ENCODE peak calls at places on chromosomes 11 and 22, in six cellular contexts. One of them, this sample, is unnamed.

GRCh38 chr11:64796757-64797541 is 6.1 kb downstream of the MAP4K2 start:
- DNase-seq in Peyer's patch: no peak
- DNase-seq in activated naive CD4-positive, alpha-beta T cell treated with anti-CD3 and anti-CD28 coated beads, Interleukin-2, amount 10 ng/mL, durations not matched to agents 7 days and 5 days: no peak
- DNase-seq in H54: no peak
- DNase-seq in non-pigmented ciliary epithelial cell: no peak
- DNase-seq in GM13977: no peak
- DNase-seq in this sample: no peak

GRCh38 chr22:17896552-17896951 is 122.3 kb upstream of the BID start:
- DNase-seq in non-pigmented ciliary epithelial cell: no peak
- DNase-seq in Peyer's patch: no peak
- DNase-seq in GM13977: no peak
- DNase-seq in activated naive CD4-positive, alpha-beta T cell treated with anti-CD3 and anti-CD28 coated beads, Interleukin-2, amount 10 ng/mL, durations not matched to agents 7 days and 5 days: no peak
- DNase-seq in H54: no peak
- DNase-seq in this sample: peak; percentile 19

GRCh38 chr22:28112548-28113043 is 193.5 kb upstream of the PITPNB start:
- DNase-seq in non-pigmented ciliary epithelial cell: no peak
- DNase-seq in GM13977: peak; percentile 12
- DNase-seq in H54: no peak
- DNase-seq in Peyer's patch: no peak
- DNase-seq in activated naive CD4-positive, alpha-beta T cell treated with anti-CD3 and anti-CD28 coated beads, Interleukin-2, amount 10 ng/mL, durations not matched to agents 7 days and 5 days: no peak
- DNase-seq in this sample: peak; percentile 60

GRCh38 chr11:65206441-65206841 is 24.7 kb downstream of the CAPN1 start:
- DNase-seq in Peyer's patch: no peak
- DNase-seq in activated naive CD4-positive, alpha-beta T cell treated with anti-CD3 and anti-CD28 coated beads, Interleukin-2, amount 10 ng/mL, durations not matched to agents 7 days and 5 days: no peak
- DNase-seq in GM13977: no peak
- DNase-seq in non-pigmented ciliary epithelial cell: no peak
- DNase-seq in H54: no peak
- DNase-seq in this sample: no peak

GRCh38 chr11:14789879-14790484 is 102.0 kb downstream of the CYP2R1 start:
- DNase-seq in H54: no peak
- DNase-seq in activated naive CD4-positive, alpha-beta T cell treated with anti-CD3 and anti-CD28 coated beads, Interleukin-2, amount 10 ng/mL, durations not matched to agents 7 days and 5 days: no peak
- DNase-seq in Peyer's patch: no peak
- DNase-seq in GM13977: no peak
- DNase-seq in non-pigmented ciliary epithelial cell: no peak
- DNase-seq in this sample: no peak

GRCh38 chr22:28983788-28984441 is 77.7 kb downstream of the C22orf31 start:
- DNase-seq in Peyer's patch: no peak
- DNase-seq in H54: no peak
- DNase-seq in activated naive CD4-positive, alpha-beta T cell treated with anti-CD3 and anti-CD28 coated beads, Interleukin-2, amount 10 ng/mL, durations not matched to agents 7 days and 5 days: no peak
- DNase-seq in GM13977: no peak
- DNase-seq in non-pigmented ciliary epithelial cell: no peak
- DNase-seq in this sample: peak; percentile 73

GRCh38 chr22:38110863-38111852 is 674 bp upstream of the BAIAP2L2 start:
- DNase-seq in GM13977: no peak
- DNase-seq in non-pigmented ciliary epithelial cell: no peak
- DNase-seq in activated naive CD4-positive, alpha-beta T cell treated with anti-CD3 and anti-CD28 coated beads, Interleukin-2, amount 10 ng/mL, durations not matched to agents 7 days and 5 days: no peak
- DNase-seq in H54: no peak
- DNase-seq in Peyer's patch: no peak
- DNase-seq in this sample: no peak

GRCh38 chr11:10426475-10426874 is 28.6 kb upstream of the AMPD3 start:
- DNase-seq in activated naive CD4-positive, alpha-beta T cell treated with anti-CD3 and anti-CD28 coated beads, Interleukin-2, amount 10 ng/mL, durations not matched to agents 7 days and 5 days: no peak
- DNase-seq in H54: no peak
- DNase-seq in Peyer's patch: no peak
- DNase-seq in GM13977: no peak
- DNase-seq in non-pigmented ciliary epithelial cell: no peak
- DNase-seq in this sample: no peak

GRCh38 chr22:30606455-30607299 is at the start of gene TCN2:
- DNase-seq in Peyer's patch: peak; percentile 58
- DNase-seq in H54: peak; percentile 58
- DNase-seq in non-pigmented ciliary epithelial cell: no peak
- DNase-seq in activated naive CD4-positive, alpha-beta T cell treated with anti-CD3 and anti-CD28 coated beads, Interleukin-2, amount 10 ng/mL, durations not matched to agents 7 days and 5 days: peak; percentile 61
- DNase-seq in GM13977: peak; percentile 67
- DNase-seq in this sample: peak; percentile 51

GRCh38 chr11:126328001-126328390 is 24.1 kb downstream of the DCPS start:
- DNase-seq in Peyer's patch: no peak
- DNase-seq in activated naive CD4-positive, alpha-beta T cell treated with anti-CD3 and anti-CD28 coated beads, Interleukin-2, amount 10 ng/mL, durations not matched to agents 7 days and 5 days: no peak
- DNase-seq in H54: no peak
- DNase-seq in GM13977: no peak
- DNase-seq in non-pigmented ciliary epithelial cell: no peak
- DNase-seq in this sample: no peak